ENCODE peak calls at places on chromosome 20, in six cellular contexts. V is iris pigment epithelial cell, C is GM13976, J is 8988T, T is non-pigmented ciliary epithelial cell, G is pons. E is an unnamed sample.

GRCh38 chr20:48584391-48585249 is 243.2 kb downstream of the PREX1 start:
- DNase-seq in V (no peak), C (no peak), J (no peak), T (no peak), G (no peak), E (no peak)

GRCh38 chr20:51703446-51704287 is 64.5 kb downstream of the ATP9A start:
- DNase-seq in V (no peak), C (no peak), J (no peak), T (no peak), G (no peak), E (no peak)

GRCh38 chr20:33099842-33100538 is 20.5 kb downstream of the BPIFB4 start:
- DNase-seq in V (no peak), C (no peak), J (no peak), T (no peak), G (no peak), E (no peak)

GRCh38 chr20:19260412-19261090 is 48.1 kb downstream of the SLC24A3 start:
- DNase-seq in V (peak; percentile 75), C (peak; percentile 27), J (no peak), T (no peak), G (no peak), E (no peak)

GRCh38 chr20:17859002-17859615 is 109.5 kb downstream of the SNX5 start:
- DNase-seq in V (no peak), C (peak; percentile 67), J (no peak), T (no peak), G (no peak), E (no peak)

GRCh38 chr20:63222541-63222940 is 6.6 kb upstream of the YTHDF1 start:
- DNase-seq in V (no peak), C (no peak), J (no peak), T (no peak), G (no peak), E (no peak)

GRCh38 chr20:63254237-63254535 is at the start of gene NKAIN4:
- DNase-seq in V (no peak), C (no peak), J (no peak), T (no peak), G (no peak), E (no peak)

GRCh38 chr20:7470912-7471311 is 469.3 kb downstream of the HAO1 start:
- DNase-seq in V (no peak), C (no peak), J (no peak), T (no peak), G (no peak), E (no peak)

GRCh38 chr20:45725134-45725533 is 3.0 kb downstream of the SPINT4 start:
- DNase-seq in V (peak; percentile 19), C (no peak), J (no peak), T (no peak), G (no peak), E (no peak)

GRCh38 chr20:3652646-3653596 is 10.3 kb downstream of the GFRA4 start:
- DNase-seq in V (no peak), C (no peak), J (no peak), T (no peak), G (no peak), E (no peak)

GRCh38 chr20:4187147-4187546 is 171.8 kb upstream of the RNF24 start:
- DNase-seq in V (no peak), C (no peak), J (no peak), T (no peak), G (no peak), E (no peak)

GRCh38 chr20:33211817-33212424 is 5.2 kb upstream of the BPIFA3 start:
- DNase-seq in V (peak; percentile 63), C (peak; percentile 54), J (peak; percentile 67), T (no peak), G (peak; percentile 36), E (peak; percentile 31)

GRCh38 chr20:52923123-52923543 is 49.0 kb upstream of the TSHZ2 start:
- DNase-seq in V (peak; percentile 81), C (no peak), J (no peak), T (peak; percentile 71), G (peak; percentile 18), E (peak; percentile 100)